ENCODE peak calls at places on chromosome 1, in four cellular contexts. C is CD8-positive, alpha-beta T cell; X is EL; M is Kasumi-1. Y is an unnamed sample.

GRCh38 chr1:9280015-9280860 is 12.5 kb upstream of the SPSB1 start:
- DNase-seq in M (no peak), C (no peak), X (peak), Y (peak)

GRCh38 chr1:13517193-13517812 is 3.5 kb upstream of the LRRC38 start:
- DNase-seq in X (no peak), M (no peak), C (no peak), Y (peak)

GRCh38 chr1:233738850-233739249 is 124.9 kb downstream of the KCNK1 start:
- DNase-seq in M (no peak), X (no peak), C (no peak), Y (no peak)

GRCh38 chr1:154360288-154360687 is 35.0 kb downstream of the ATP8B2 start:
- DNase-seq in C (no peak), M (no peak), X (no peak), Y (no peak)

GRCh38 chr1:196877964-196878363 is 9.9 kb upstream of the CFHR4 start:
- DNase-seq in M (no peak), X (no peak), C (no peak), Y (no peak)

GRCh38 chr1:58447891-58448290 is 98.6 kb downstream of the OMA1 start:
- DNase-seq in X (peak), M (no peak), C (no peak), Y (no peak)

GRCh38 chr1:230383425-230383824 is 42.7 kb downstream of the PGBD5 start:
- DNase-seq in X (no peak), C (no peak), M (no peak), Y (no peak)

GRCh38 chr1:201375169-201375568 is 2.3 kb downstream of the TNNT2 start:
- DNase-seq in X (no peak), C (no peak), M (no peak), Y (no peak)

GRCh38 chr1:8019229-8019620 is 6.9 kb downstream of the ERRFI1 start:
- DNase-seq in X (no peak), C (no peak), M (no peak), Y (no peak)

GRCh38 chr1:234683856-234684632 is 74.1 kb upstream of the IRF2BP2 start:
- DNase-seq in M (peak), C (no peak), X (peak), Y (peak)

GRCh38 chr1:31871703-31872102 is 55.9 kb upstream of the SPOCD1 start:
- DNase-seq in X (no peak), C (no peak), M (no peak), Y (no peak)

GRCh38 chr1:175735144-175735543 is 8.3 kb downstream of the TNR start:
- DNase-seq in C (no peak), X (no peak), M (no peak), Y (no peak)

GRCh38 chr1:168281603-168282002 is 926 bp downstream of the TBX19 start:
- DNase-seq in M (no peak), X (no peak), C (no peak), Y (no peak)

GRCh38 chr1:208238710-208239517 is 5.3 kb downstream of the PLXNA2 start:
- DNase-seq in C (no peak), M (peak), X (peak), Y (peak)

GRCh38 chr1:151763990-151764389 is 694 bp upstream of the MRPL9 start:
- DNase-seq in C (no peak), M (no peak), X (peak), Y (no peak)

GRCh38 chr1:14778882-14779594 is 180.6 kb downstream of the KAZN start:
- DNase-seq in M (no peak), C (peak), X (peak), Y (no peak)

GRCh38 chr1:204077979-204078696 is 5.2 kb downstream of the SOX13 start:
- DNase-seq in M (no peak), X (no peak), C (no peak), Y (no peak)

GRCh38 chr1:30878559-30878958 is 30.0 kb downstream of the SDC3 start:
- DNase-seq in C (no peak), M (no peak), X (no peak), Y (no peak)

GRCh38 chr1:244306544-244306943 is 145.2 kb downstream of the ADSS2 start:
- DNase-seq in X (no peak), M (no peak), C (no peak), Y (no peak)

Y was measured in HCEC 1CT.